ENCODE peak calls at places on chromosomes 2 and 18, in seven cellular contexts. One of them, this sample, is unnamed.

GRCh38 chr2:107721178-107721577 is 105.5 kb upstream of the RGPD4 start:
- DNase-seq in IMR-90: no peak
- DNase-seq in mesenchymal stem cell: no peak
- DNase-seq in neuronal stem cell: no peak
- DNase-seq in H9: no peak
- DNase-seq in H1: no peak
- DNase-seq in trophoblast cell: no peak
- DNase-seq in this sample: no peak

GRCh38 chr2:160650196-160651108 is 156.8 kb upstream of the RBMS1 start:
- DNase-seq in IMR-90: no peak
- DNase-seq in mesenchymal stem cell: no peak
- DNase-seq in neuronal stem cell: no peak
- DNase-seq in H9: no peak
- DNase-seq in H1: no peak
- DNase-seq in trophoblast cell: peak; percentile 93
- DNase-seq in this sample: no peak

GRCh38 chr2:45821558-45822271 is 170.2 kb downstream of the PRKCE start:
- DNase-seq in IMR-90: peak; percentile 69
- DNase-seq in mesenchymal stem cell: peak; percentile 15
- DNase-seq in neuronal stem cell: no peak
- DNase-seq in H9: no peak
- DNase-seq in H1: no peak
- DNase-seq in trophoblast cell: no peak
- DNase-seq in this sample: no peak

GRCh38 chr2:33678447-33678846 is 79.3 kb upstream of the FAM98A start:
- DNase-seq in IMR-90: no peak
- DNase-seq in mesenchymal stem cell: no peak
- DNase-seq in neuronal stem cell: no peak
- DNase-seq in H9: peak; percentile 35
- DNase-seq in H1: no peak
- DNase-seq in trophoblast cell: no peak
- DNase-seq in this sample: peak; percentile 38

GRCh38 chr2:150735894-150736498 is 248.5 kb upstream of the RND3 start:
- DNase-seq in IMR-90: no peak
- DNase-seq in mesenchymal stem cell: no peak
- DNase-seq in neuronal stem cell: no peak
- DNase-seq in H9: no peak
- DNase-seq in H1: no peak
- DNase-seq in trophoblast cell: no peak
- DNase-seq in this sample: no peak

GRCh38 chr2:9076210-9076609 is 72.7 kb upstream of the MBOAT2 start:
- DNase-seq in IMR-90: peak; percentile 70
- DNase-seq in mesenchymal stem cell: peak; percentile 59
- DNase-seq in neuronal stem cell: no peak
- DNase-seq in H9: no peak
- DNase-seq in H1: no peak
- DNase-seq in trophoblast cell: no peak
- DNase-seq in this sample: no peak

GRCh38 chr2:9768388-9768787 is 74.9 kb upstream of the TAF1B start:
- DNase-seq in IMR-90: no peak
- DNase-seq in mesenchymal stem cell: peak; percentile 32
- DNase-seq in neuronal stem cell: peak; percentile 51
- DNase-seq in H9: peak; percentile 92
- DNase-seq in H1: peak; percentile 43
- DNase-seq in trophoblast cell: no peak
- DNase-seq in this sample: peak; percentile 89

GRCh38 chr2:230471074-230471473 is 55.1 kb downstream of the SP100 start:
- DNase-seq in IMR-90: no peak
- DNase-seq in mesenchymal stem cell: no peak
- DNase-seq in neuronal stem cell: no peak
- DNase-seq in H9: no peak
- DNase-seq in H1: no peak
- DNase-seq in trophoblast cell: no peak
- DNase-seq in this sample: no peak

GRCh38 chr2:45839388-45840251 is 188.1 kb downstream of the PRKCE start:
- DNase-seq in IMR-90: peak; percentile 18
- DNase-seq in mesenchymal stem cell: no peak
- DNase-seq in neuronal stem cell: no peak
- DNase-seq in H9: no peak
- DNase-seq in H1: no peak
- DNase-seq in trophoblast cell: no peak
- DNase-seq in this sample: no peak

GRCh38 chr2:26612034-26612433 is 29.1 kb downstream of the CIB4 start:
- DNase-seq in IMR-90: no peak
- DNase-seq in mesenchymal stem cell: no peak
- DNase-seq in neuronal stem cell: no peak
- DNase-seq in H9: no peak
- DNase-seq in H1: no peak
- DNase-seq in trophoblast cell: no peak
- DNase-seq in this sample: no peak

DNA sequence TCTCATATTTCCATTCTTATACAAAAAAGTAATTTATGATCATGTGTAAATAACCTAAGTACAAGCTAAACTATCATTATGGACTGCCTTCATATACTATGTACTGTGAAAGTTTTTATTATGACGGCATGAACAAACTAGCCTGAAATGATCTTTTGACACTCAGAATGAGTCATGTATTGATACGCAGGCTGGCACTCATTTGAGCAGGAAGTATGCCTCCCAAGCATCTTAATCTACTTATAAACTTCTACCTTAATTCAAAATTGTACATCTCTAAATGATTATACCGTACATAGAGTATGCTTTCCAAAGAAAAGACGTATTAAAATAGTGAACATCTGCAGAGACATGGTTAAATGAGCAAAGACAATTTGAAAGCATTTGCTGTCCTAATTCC is 207.1 kb upstream of the SPOPL start:
- DNase-seq in IMR-90: no peak
- DNase-seq in mesenchymal stem cell: no peak
- DNase-seq in neuronal stem cell: no peak
- DNase-seq in H9: no peak
- DNase-seq in H1: no peak
- DNase-seq in trophoblast cell: no peak
- DNase-seq in this sample: no peak
- H3K18ac ChIP-seq in IMR-90: no peak overlapping the region
- H3K18ac ChIP-seq in mesenchymal stem cell: no peak overlapping the region
- H3K18ac ChIP-seq in neuronal stem cell: no peak overlapping the region
- H3K18ac ChIP-seq in H9: no peak overlapping the region
- H3K18ac ChIP-seq in H1: no peak overlapping the region
- H3K18ac ChIP-seq in trophoblast cell: no peak overlapping the region
- H3K18ac ChIP-seq in this sample: no peak overlapping the region

DNA sequence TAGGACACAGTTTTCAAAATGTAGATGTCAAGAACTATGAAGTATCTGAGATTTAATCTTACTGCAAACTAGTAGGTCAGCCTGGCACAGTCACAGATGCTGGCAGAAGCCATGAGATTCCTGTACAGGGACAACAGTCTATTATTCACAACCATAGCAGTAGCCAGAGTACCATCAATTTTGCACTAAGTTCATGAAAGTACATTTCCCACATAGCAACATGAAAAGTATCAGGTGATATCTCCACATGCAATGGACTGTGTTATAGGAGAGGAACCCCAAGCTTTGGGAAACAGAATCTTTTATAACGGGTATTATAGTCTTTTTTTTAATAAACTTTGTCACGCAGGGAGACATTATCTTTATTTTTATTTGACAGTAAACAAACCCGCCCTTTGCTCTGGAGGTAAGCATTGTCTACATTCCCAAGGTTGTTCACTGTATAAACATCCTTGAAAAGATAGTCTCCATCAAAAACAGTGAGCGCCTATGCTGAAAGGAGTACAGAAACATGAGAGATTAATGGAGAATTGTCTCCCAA is 33.4 kb upstream of the DPP4 start:
- DNase-seq in IMR-90: no peak
- DNase-seq in mesenchymal stem cell: no peak
- DNase-seq in neuronal stem cell: no peak
- DNase-seq in H9: no peak
- DNase-seq in H1: no peak
- DNase-seq in trophoblast cell: peak; percentile 30
- DNase-seq in this sample: no peak
- H3K18ac ChIP-seq in IMR-90: no peak overlapping the region
- H3K18ac ChIP-seq in mesenchymal stem cell: no peak overlapping the region
- H3K18ac ChIP-seq in neuronal stem cell: no peak overlapping the region
- H3K18ac ChIP-seq in H9: no peak overlapping the region
- H3K18ac ChIP-seq in H1: no peak overlapping the region
- H3K18ac ChIP-seq in trophoblast cell: no peak overlapping the region
- H3K18ac ChIP-seq in this sample: no peak overlapping the region

GRCh38 chr2:38218995-38219394 is 143.0 kb upstream of the CYP1B1 start:
- DNase-seq in IMR-90: no peak
- DNase-seq in mesenchymal stem cell: no peak
- DNase-seq in neuronal stem cell: no peak
- DNase-seq in H9: no peak
- DNase-seq in H1: no peak
- DNase-seq in trophoblast cell: no peak
- DNase-seq in this sample: no peak

GRCh38 chr2:38215993-38216392 is 140.0 kb upstream of the CYP1B1 start:
- DNase-seq in IMR-90: no peak
- DNase-seq in mesenchymal stem cell: no peak
- DNase-seq in neuronal stem cell: no peak
- DNase-seq in H9: no peak
- DNase-seq in H1: no peak
- DNase-seq in trophoblast cell: no peak
- DNase-seq in this sample: no peak

GRCh38 chr2:38216886-38217285 is 140.9 kb upstream of the CYP1B1 start:
- DNase-seq in IMR-90: no peak
- DNase-seq in mesenchymal stem cell: no peak
- DNase-seq in neuronal stem cell: no peak
- DNase-seq in H9: no peak
- DNase-seq in H1: no peak
- DNase-seq in trophoblast cell: no peak
- DNase-seq in this sample: no peak

GRCh38 chr2:38218583-38218982 is 142.6 kb upstream of the CYP1B1 start:
- DNase-seq in IMR-90: no peak
- DNase-seq in mesenchymal stem cell: no peak
- DNase-seq in neuronal stem cell: no peak
- DNase-seq in H9: no peak
- DNase-seq in H1: no peak
- DNase-seq in trophoblast cell: no peak
- DNase-seq in this sample: no peak

DNA sequence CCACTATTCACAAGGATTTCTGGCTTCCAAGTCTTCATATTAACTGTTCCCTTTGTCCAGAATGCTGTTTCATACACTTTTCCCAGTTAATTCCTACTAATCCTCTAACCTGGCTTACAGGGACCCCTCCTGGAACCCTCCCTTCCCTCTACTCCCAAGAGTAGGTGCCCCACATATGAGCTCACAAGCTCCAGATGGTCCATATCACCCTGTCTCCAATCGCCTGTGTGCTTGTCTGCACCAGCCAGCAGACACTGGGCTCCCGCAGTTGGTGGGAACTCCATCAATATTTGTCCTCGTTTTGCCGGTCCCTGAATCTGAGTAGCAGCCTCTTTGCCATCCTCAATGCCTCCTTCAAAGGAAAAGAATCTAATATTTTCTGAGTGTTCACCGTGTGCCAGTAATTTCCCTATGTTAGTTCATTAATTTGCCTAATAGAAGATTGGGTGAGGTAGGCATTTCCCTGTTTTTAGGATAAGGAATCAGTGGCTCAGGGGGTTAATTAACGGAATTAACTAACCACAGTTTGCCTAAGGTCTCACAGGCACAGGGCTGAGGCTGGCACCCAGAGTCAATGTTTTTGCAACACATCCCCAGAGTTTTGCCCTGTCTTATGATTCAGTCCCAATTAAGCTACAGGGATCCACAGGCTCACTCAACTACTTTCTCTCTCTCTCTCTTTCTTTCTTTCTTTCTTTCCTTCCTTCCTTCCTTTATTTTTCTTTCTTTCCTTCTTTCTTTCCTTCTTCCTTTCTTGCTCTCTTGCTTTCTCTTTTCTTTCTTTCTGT is 141.6 kb upstream of the CYP1B1 start:
- DNase-seq in IMR-90: no peak
- DNase-seq in mesenchymal stem cell: no peak
- DNase-seq in neuronal stem cell: no peak
- DNase-seq in H9: no peak
- DNase-seq in H1: no peak
- DNase-seq in trophoblast cell: no peak
- DNase-seq in this sample: no peak
- H3K18ac ChIP-seq in IMR-90: no peak overlapping the region
- H3K18ac ChIP-seq in mesenchymal stem cell: no peak overlapping the region
- H3K18ac ChIP-seq in neuronal stem cell: peak overlapping the region; percentile 28
- H3K18ac ChIP-seq in H9: no peak overlapping the region
- H3K18ac ChIP-seq in H1: no peak overlapping the region
- H3K18ac ChIP-seq in trophoblast cell: no peak overlapping the region
- H3K18ac ChIP-seq in this sample: no peak overlapping the region

GRCh38 chr18:13895505-13896033 is 19.8 kb downstream of the MC2R start:
- DNase-seq in IMR-90: no peak
- DNase-seq in mesenchymal stem cell: no peak
- DNase-seq in neuronal stem cell: no peak
- DNase-seq in H9: no peak
- DNase-seq in H1: no peak
- DNase-seq in trophoblast cell: no peak
- DNase-seq in this sample: peak; percentile 40
- H3K18ac ChIP-seq in IMR-90: no peak overlapping the region
- H3K18ac ChIP-seq in mesenchymal stem cell: no peak overlapping the region
- H3K18ac ChIP-seq in neuronal stem cell: no peak overlapping the region
- H3K18ac ChIP-seq in H9: no peak overlapping the region
- H3K18ac ChIP-seq in H1: no peak overlapping the region
- H3K18ac ChIP-seq in trophoblast cell: no peak overlapping the region
- H3K18ac ChIP-seq in this sample: no peak overlapping the region

GRCh38 chr2:148984449-148984848 is 54.0 kb upstream of the LYPD6B start:
- DNase-seq in IMR-90: no peak
- DNase-seq in mesenchymal stem cell: no peak
- DNase-seq in neuronal stem cell: no peak
- DNase-seq in H9: no peak
- DNase-seq in H1: no peak
- DNase-seq in trophoblast cell: no peak
- DNase-seq in this sample: no peak
- H3K18ac ChIP-seq in IMR-90: no peak overlapping the region
- H3K18ac ChIP-seq in mesenchymal stem cell: no peak overlapping the region
- H3K18ac ChIP-seq in neuronal stem cell: no peak overlapping the region
- H3K18ac ChIP-seq in H9: no peak overlapping the region
- H3K18ac ChIP-seq in H1: no peak overlapping the region
- H3K18ac ChIP-seq in trophoblast cell: no peak overlapping the region
- H3K18ac ChIP-seq in this sample: no peak overlapping the region